ENCODE peak calls at places on chromosomes 16 and 17, in nine cellular contexts. G is lower lobe of right lung; Y is HepG2; R is caudate nucleus; I is stimulated activated CD4-positive, alpha-beta T cell treated with anti-CD3 and anti-CD28 coated beads, Interleukin-1b, Interleukin-23, amount 100 ng/mL, for 24 hours; B is activated CD8-positive, alpha-beta memory T cell treated with anti-CD3 and anti-CD28 coated beads, Interleukin-2, amount 50 U/mL, for 4 hours; Q is HFFc6; J is HT-29; K is activated T-cell treated with anti-CD3 and anti-CD28 coated beads, Interleukin-2, amount 50 U/mL, for 72 hours. X is an unnamed sample.
A peak's percentile ranks its signal among the peaks of the same experiment; 100 is the strongest.

GRCh38 chr17:45309400-45309799 is 7.4 kb downstream of the MAP3K14 start:
- DNase-seq in R (no peak), Q (no peak), Y (no peak), I (no peak), B (no peak), G (no peak), J (no peak), K (no peak), X (no peak)

GRCh38 chr16:17224859-17225258 is 245.9 kb downstream of the XYLT1 start:
- DNase-seq in Y (no peak), J (no peak), R (no peak), I (no peak), B (no peak), Q (peak; percentile 57), K (peak; percentile 46), G (no peak), X (peak; percentile 78)

GRCh38 chr17:29571883-29572681 is 3.6 kb downstream of the TP53I13 start:
- DNase-seq in R (no peak), J (no peak), Y (no peak), G (no peak), Q (no peak), I (no peak), K (no peak), B (peak; percentile 13), X (no peak)

GRCh38 chr16:29848420-29849297 is 14.4 kb downstream of the CDIPT start:
- DNase-seq in K (peak; percentile 88), Y (peak; percentile 65), R (peak; percentile 42), Q (peak; percentile 48), J (peak; percentile 87), G (peak; percentile 85), B (peak; percentile 85), I (peak; percentile 74), X (peak; percentile 49)

GRCh38 chr16:89958068-89958467 is 9.5 kb downstream of the DEF8 start:
- DNase-seq in G (peak; percentile 65), B (no peak), Q (no peak), J (peak; percentile 62), Y (peak; percentile 54), R (no peak), K (no peak), I (no peak), X (no peak)

GRCh38 chr17:14815079-14815478 is 450.0 kb downstream of the PMP22 start:
- DNase-seq in G (no peak), R (no peak), Y (no peak), J (no peak), Q (peak; percentile 5), B (no peak), I (no peak), K (no peak), X (no peak)

GRCh38 chr17:488993-489757 is 136.6 kb upstream of the RPH3AL start:
- DNase-seq in G (peak; percentile 55), K (peak; percentile 50), J (no peak), I (no peak), B (no peak), R (no peak), Q (no peak), Y (peak; percentile 37), X (no peak)

GRCh38 chr17:76385892-76386786 is 1.7 kb downstream of the SPHK1 start:
- DNase-seq in B (peak; percentile 86), J (peak; percentile 83), G (peak; percentile 87), K (peak; percentile 93), R (no peak), Y (peak; percentile 85), I (peak; percentile 79), Q (peak; percentile 80), X (no peak)

GRCh38 chr17:51164911-51165679 is 1.1 kb upstream of the NME2 start:
- DNase-seq in G (no peak), J (peak; percentile 16), R (no peak), B (no peak), Y (peak; percentile 28), I (no peak), K (no peak), Q (no peak), X (no peak)

GRCh38 chr16:89924298-89924924 is 1.3 kb downstream of the TUBB3 start:
- DNase-seq in J (no peak), Q (peak; percentile 52), K (peak; percentile 34), G (no peak), B (no peak), I (no peak), R (no peak), Y (peak; percentile 55), X (peak; percentile 43)

GRCh38 chr16:67806428-67807147 is at the start of the genes RANBP10 and TSNAXIP1:
- DNase-seq in Q (peak; percentile 100), G (peak; percentile 97), J (peak; percentile 99), R (peak; percentile 91), Y (peak; percentile 100), K (peak; percentile 96), B (peak; percentile 92), I (peak; percentile 83), X (peak; percentile 99)

GRCh38 chr17:34207572-34207971 is 47.5 kb upstream of the CCL2 start:
- DNase-seq in I (no peak), R (no peak), Q (peak; percentile 53), B (no peak), J (no peak), K (no peak), G (no peak), Y (no peak), X (no peak)